ENCODE peak calls at places on chromosomes 11 and 22, in four cellular contexts. One of them, this sample, is unnamed. For H3K4me1 and H3K9me3, the result is how much of the 10 kb centered on the place peaks cover.

GRCh38 chr11:15941206-15941770 is 415.1 kb downstream of the SOX6 start:
- DNase-seq in OCI-LY7: no peak
- DNase-seq in pancreas: peak
- DNase-seq in HCT116: no peak
- DNase-seq in this sample: no peak

GRCh38 chr22:30245181-30245984 is 1.2 kb downstream of the LIF start:
- DNase-seq in OCI-LY7: no peak
- DNase-seq in pancreas: no peak
- DNase-seq in HCT116: no peak
- DNase-seq in this sample: peak

GRCh38 chr11:128905345-128906184 is 14.4 kb downstream of the KCNJ5 start:
- DNase-seq in HCT116: peak
- DNase-seq in pancreas: peak
- DNase-seq in OCI-LY7: no peak
- DNase-seq in this sample: peak

GRCh38 chr11:111554532-111554931 is 14.0 kb downstream of the LAYN start:
- DNase-seq in OCI-LY7: no peak
- DNase-seq in pancreas: no peak
- DNase-seq in HCT116: no peak
- DNase-seq in this sample: no peak

GRCh38 chr11:16956538-16957153 is 57.6 kb downstream of the PLEKHA7 start:
- DNase-seq in pancreas: no peak
- DNase-seq in OCI-LY7: no peak
- DNase-seq in HCT116: peak
- DNase-seq in this sample: peak

GRCh38 chr11:119055901-119056300 is 1.1 kb downstream of the HYOU1 start:
- DNase-seq in pancreas: no peak
- DNase-seq in OCI-LY7: peak
- DNase-seq in HCT116: peak
- DNase-seq in this sample: no peak

GRCh38 chr22:20013382-20013871 is 3.2 kb downstream of the ARVCF start:
- DNase-seq in HCT116: no peak
- DNase-seq in OCI-LY7: peak
- DNase-seq in pancreas: peak
- DNase-seq in this sample: peak

GRCh38 chr22:26556904-26557303 is 33.0 kb downstream of the TPST2 start:
- DNase-seq in pancreas: peak
- DNase-seq in HCT116: no peak
- DNase-seq in OCI-LY7: no peak
- DNase-seq in this sample: no peak

GRCh38 chr11:102268083-102268984 is 49.0 kb upstream of the BIRC3 start:
- DNase-seq in HCT116: peak
- DNase-seq in pancreas: peak
- DNase-seq in OCI-LY7: peak
- DNase-seq in this sample: peak

GRCh38 chr22:47337161-47337621 is 574.7 kb downstream of the TBC1D22A start:
- DNase-seq in pancreas: no peak
- DNase-seq in OCI-LY7: no peak
- DNase-seq in HCT116: peak
- DNase-seq in this sample: no peak

GRCh38 chr11:7575841-7576451 is 62.1 kb downstream of the PPFIBP2 start:
- DNase-seq in pancreas: no peak
- DNase-seq in HCT116: no peak
- DNase-seq in OCI-LY7: no peak
- DNase-seq in this sample: peak

GRCh38 chr11:122140535-122140934 is 24.5 kb upstream of the BLID start:
- DNase-seq in OCI-LY7: no peak
- DNase-seq in HCT116: no peak
- DNase-seq in pancreas: no peak
- DNase-seq in this sample: no peak

GRCh38 chr11:100918551-100919500 is 210.8 kb downstream of the PGR start:
- DNase-seq in HCT116: no peak
- DNase-seq in OCI-LY7: no peak
- DNase-seq in pancreas: no peak
- DNase-seq in this sample: no peak

GRCh38 chr11:94183886-94184264 is 55.2 kb downstream of the PANX1 start:
- DNase-seq in pancreas: peak
- DNase-seq in OCI-LY7: peak
- DNase-seq in HCT116: peak
- DNase-seq in this sample: peak

GRCh38 chr11:119100960-119101349 is 698 bp downstream of the DPAGT1 start:
- DNase-seq in HCT116: no peak
- DNase-seq in OCI-LY7: no peak
- DNase-seq in pancreas: no peak
- DNase-seq in this sample: no peak

GRCh38 chr11:41382927-41383326 is 76.5 kb downstream of the LRRC4C start:
- DNase-seq in HCT116: no peak
- DNase-seq in pancreas: no peak
- DNase-seq in OCI-LY7: no peak
- DNase-seq in this sample: peak

GRCh38 chr22:46407748-46408147 is 72.2 kb downstream of the TRMU start:
- DNase-seq in OCI-LY7: no peak
- DNase-seq in pancreas: no peak
- DNase-seq in HCT116: no peak
- DNase-seq in this sample: no peak

GRCh38 chr11:33860926-33861325 is 30.9 kb downstream of the LMO2 start:
- DNase-seq in pancreas: peak
- DNase-seq in OCI-LY7: no peak
- DNase-seq in HCT116: no peak
- DNase-seq in this sample: no peak
- TF ChIP-seq CTCF in pancreas: no peak
- TF ChIP-seq CTCF in OCI-LY7: no peak
- TF ChIP-seq CTCF in HCT116: no peak
- TF ChIP-seq CTCF in this sample: no peak

GRCh38 chr11:12817681-12818332 is 143.6 kb downstream of the TEAD1 start:
- DNase-seq in HCT116: no peak
- DNase-seq in OCI-LY7: no peak
- DNase-seq in pancreas: no peak
- DNase-seq in this sample: no peak
- H3K4me1 ChIP-seq in HCT116: under half
- H3K4me1 ChIP-seq in OCI-LY7: under half
- H3K4me1 ChIP-seq in pancreas: under half
- H3K4me1 ChIP-seq in this sample: under half

GRCh38 chr11:23997356-23997755 is 499.5 kb upstream of the LUZP2 start:
- DNase-seq in pancreas: no peak
- DNase-seq in OCI-LY7: no peak
- DNase-seq in HCT116: no peak
- DNase-seq in this sample: no peak
- H3K9me3 ChIP-seq in pancreas: under half
- H3K9me3 ChIP-seq in OCI-LY7: under half
- H3K9me3 ChIP-seq in HCT116: under half
- H3K9me3 ChIP-seq in this sample: under half

DNA sequence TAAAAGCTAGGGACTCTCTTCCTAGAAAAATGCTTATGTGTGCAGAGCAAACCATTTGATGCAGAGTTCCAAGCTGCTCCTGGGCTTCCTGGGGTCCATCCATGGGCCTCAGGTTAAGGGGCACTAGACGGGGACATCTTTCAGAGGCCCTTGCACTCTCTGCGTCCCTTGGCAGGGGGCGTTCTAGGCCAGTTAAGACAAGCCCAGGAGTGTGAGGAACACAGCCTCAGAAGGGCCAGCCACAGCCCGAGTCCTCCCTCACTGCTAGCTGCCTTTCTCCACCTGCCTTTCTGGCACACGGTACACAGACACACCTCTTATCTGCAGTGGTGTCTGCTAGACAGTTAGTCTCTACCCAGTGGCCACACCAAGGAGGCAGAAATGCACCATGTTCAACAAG is 18.0 kb upstream of the BID start:
- DNase-seq in OCI-LY7: no peak
- DNase-seq in pancreas: no peak
- DNase-seq in HCT116: no peak
- DNase-seq in this sample: no peak
- TF ChIP-seq CTCF in OCI-LY7: peak
- TF ChIP-seq CTCF in pancreas: no peak
- TF ChIP-seq CTCF in HCT116: no peak
- TF ChIP-seq CTCF in this sample: peak

GRCh38 chr22:37280718-37281117 is 1.6 kb upstream of the CYTH4 start:
- DNase-seq in OCI-LY7: no peak
- DNase-seq in pancreas: no peak
- DNase-seq in HCT116: no peak
- DNase-seq in this sample: no peak
- H3K4me1 ChIP-seq in OCI-LY7: half or more
- H3K4me1 ChIP-seq in pancreas: under half
- H3K4me1 ChIP-seq in HCT116: under half
- H3K4me1 ChIP-seq in this sample: under half

DNA sequence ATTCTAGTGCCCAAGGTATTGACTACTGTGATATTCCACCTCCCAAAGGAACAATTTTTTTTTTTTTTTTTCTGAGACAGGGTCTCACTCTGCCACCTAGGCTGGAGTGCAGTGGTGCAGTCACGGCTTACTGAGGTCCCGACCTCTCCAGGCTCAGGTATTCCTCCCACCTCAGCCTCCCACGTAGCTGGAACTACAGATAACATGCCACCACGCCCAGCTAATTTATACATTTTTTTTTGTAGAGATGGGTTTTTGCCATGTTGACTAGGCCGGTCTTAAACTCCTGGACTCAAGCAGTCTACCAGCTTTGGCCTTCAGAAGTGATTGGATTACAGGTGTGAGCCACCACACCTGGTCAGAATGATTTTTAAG is 33.4 kb downstream of the MAML2 start:
- DNase-seq in HCT116: no peak
- DNase-seq in pancreas: no peak
- DNase-seq in OCI-LY7: no peak
- DNase-seq in this sample: no peak
- H3K9me3 ChIP-seq in HCT116: under half
- H3K9me3 ChIP-seq in pancreas: under half
- H3K9me3 ChIP-seq in OCI-LY7: under half
- H3K9me3 ChIP-seq in this sample: under half

This sample was measured in Caco-2.